ENCODE peak calls at places on chromosomes 13 and 19, in five cellular contexts. O is neuronal stem cell, G is mesenchymal stem cell, C is H1, S is trophoblast cell. V is an unnamed sample.

GRCh38 chr13:53398051-53398450 is 369.4 kb downstream of the OLFM4 start:
- DNase-seq in G (no peak), O (no peak), C (no peak), S (no peak), V (no peak)

GRCh38 chr19:42286349-42287016 is 15.4 kb upstream of the PRR19 start:
- DNase-seq in O (no peak), G (no peak), C (no peak), S (no peak), V (peak; percentile 24)

GRCh38 chr19:51691122-51692064 is 1.7 kb upstream of the SPACA6 start:
- DNase-seq in G (peak; percentile 67), S (no peak), O (no peak), C (no peak), V (no peak)

GRCh38 chr19:8335343-8336071 is 7.6 kb downstream of the KANK3 start:
- DNase-seq in O (no peak), S (no peak), G (no peak), C (peak; percentile 81), V (peak; percentile 73)

GRCh38 chr19:35409191-35409590 is 38.3 kb downstream of the GPR42 start:
- DNase-seq in S (no peak), G (no peak), O (no peak), C (no peak), V (no peak)

GRCh38 chr19:48741222-48741999 is 1.0 kb upstream of the RASIP1 start:
- DNase-seq in C (peak; percentile 97), G (no peak), O (no peak), S (no peak), V (peak; percentile 78)

GRCh38 chr13:39373108-39373507 is 229.9 kb downstream of the LHFPL6 start:
- DNase-seq in O (no peak), G (no peak), C (no peak), S (no peak), V (no peak)

GRCh38 chr19:38266981-38267597 is 2.7 kb downstream of the SPINT2 start:
- DNase-seq in G (peak; percentile 58), S (no peak), O (no peak), C (no peak), V (no peak)

GRCh38 chr13:21297452-21297851 is 121.0 kb downstream of the MRPL57 start:
- DNase-seq in C (no peak), O (peak; percentile 30), S (no peak), G (peak; percentile 59), V (no peak)

GRCh38 chr13:28955264-28955966 is 135.3 kb downstream of the MTUS2 start:
- DNase-seq in C (no peak), O (no peak), S (no peak), G (no peak), V (no peak)

GRCh38 chr13:99312493-99312883 is 5.3 kb upstream of the GPR183 start:
- DNase-seq in C (no peak), O (no peak), S (peak; percentile 48), G (peak; percentile 86), V (no peak)

GRCh38 chr19:38664503-38665211 is 17.2 kb downstream of the ACTN4 start:
- DNase-seq in O (no peak), C (no peak), S (no peak), G (no peak), V (no peak)

GRCh38 chr13:113915786-113916329 is 52.0 kb upstream of the GAS6 start:
- DNase-seq in S (no peak), G (no peak), C (no peak), O (no peak), V (peak; percentile 20)

GRCh38 chr13:113917096-113917495 is 53.2 kb upstream of the GAS6 start:
- DNase-seq in O (no peak), S (no peak), C (no peak), G (no peak), V (no peak)

GRCh38 chr13:113917523-113918371 is 53.9 kb upstream of the GAS6 start:
- DNase-seq in C (peak; percentile 43), G (no peak), S (no peak), O (no peak), V (peak; percentile 21)

GRCh38 chr13:113915012-113915763 is 51.3 kb upstream of the GAS6 start:
- DNase-seq in C (no peak), O (no peak), G (no peak), S (no peak), V (peak; percentile 15)

DNA sequence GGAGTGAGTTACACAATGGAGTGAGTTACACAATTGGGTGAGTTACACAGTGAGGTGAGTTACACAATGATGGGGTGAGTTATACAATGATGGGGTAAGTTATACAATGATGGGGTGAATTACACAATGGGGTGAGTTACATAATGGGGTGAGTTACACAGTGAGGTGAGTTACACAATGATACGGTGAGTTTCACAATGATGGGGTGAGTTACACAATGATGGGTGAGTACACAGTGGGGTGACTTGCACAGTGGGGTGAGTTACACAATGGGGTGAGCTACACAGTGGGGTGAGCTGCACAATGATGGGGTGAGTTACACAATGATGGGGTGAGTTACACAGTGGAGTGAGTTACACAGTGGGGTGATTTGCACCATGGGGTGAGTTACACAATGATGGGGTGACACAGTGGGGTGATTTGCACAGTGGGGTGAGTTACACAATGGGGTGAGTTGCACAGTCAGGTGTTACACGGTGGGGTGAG is 52.5 kb upstream of the GAS6 start:
- DNase-seq in O (no peak), G (peak; percentile 77), C (no peak), S (no peak), V (peak; percentile 12)
- H3K14ac ChIP-seq in O (no peak overlapping the region), G (no peak overlapping the region), C (no peak overlapping the region), S (no peak overlapping the region), V (no peak overlapping the region)

DNA sequence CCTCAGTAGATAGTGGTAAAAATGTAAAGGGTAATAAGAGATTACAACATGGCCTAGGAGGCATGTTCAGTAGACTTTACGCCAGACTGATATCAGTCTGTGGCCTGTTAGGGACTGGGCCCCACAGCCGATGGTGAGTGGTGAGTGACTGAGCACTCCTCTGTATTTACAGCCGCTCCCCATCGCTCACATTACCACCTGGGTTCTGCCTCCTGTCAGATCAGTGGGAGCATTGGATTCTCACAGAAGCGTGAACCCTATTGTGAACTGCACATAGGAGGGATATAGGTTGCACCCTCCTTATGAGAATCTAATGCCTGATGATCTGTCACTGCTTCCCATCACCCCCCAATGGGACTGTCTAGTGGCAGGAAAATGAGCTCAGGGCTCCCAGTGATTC is 17.9 kb downstream of the NLRP11 start:
- DNase-seq in C (no peak), G (no peak), S (no peak), O (no peak), V (no peak)
- H2BK12ac ChIP-seq in C (no peak overlapping the region), G (no peak overlapping the region), S (no peak overlapping the region), O (no peak overlapping the region), V (no peak overlapping the region)

DNA sequence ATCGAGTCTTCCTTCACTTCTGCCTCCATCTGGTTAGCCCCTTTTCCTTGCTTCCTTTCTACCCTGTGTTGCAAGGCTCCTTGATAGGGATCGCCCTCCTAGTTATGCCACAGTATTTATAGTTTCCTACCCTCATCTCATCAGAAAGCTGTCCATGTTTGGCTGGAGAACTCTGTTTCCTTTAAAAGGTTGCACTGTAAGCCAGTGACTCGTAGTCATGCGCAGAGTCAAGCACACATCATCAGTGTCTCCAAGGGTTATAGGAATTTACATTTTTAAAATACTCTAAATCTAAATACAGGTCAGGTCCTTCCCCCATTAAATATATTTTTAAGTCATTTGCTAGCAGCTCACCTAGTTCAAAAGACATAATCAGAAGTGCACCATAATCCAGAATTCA is 81.2 kb downstream of the GPR12 start:
- DNase-seq in S (no peak), C (no peak), G (peak; percentile 64), O (no peak), V (no peak)
- H3K14ac ChIP-seq in S (no peak overlapping the region), C (no peak overlapping the region), G (no peak overlapping the region), O (no peak overlapping the region), V (no peak overlapping the region)

GRCh38 chr13:103195762-103196161 is 129.5 kb upstream of the SLC10A2 start:
- DNase-seq in G (no peak), S (no peak), O (no peak), C (no peak), V (no peak)
- H2BK12ac ChIP-seq in G (no peak overlapping the region), S (no peak overlapping the region), O (no peak overlapping the region), C (no peak overlapping the region), V (no peak overlapping the region)

DNA sequence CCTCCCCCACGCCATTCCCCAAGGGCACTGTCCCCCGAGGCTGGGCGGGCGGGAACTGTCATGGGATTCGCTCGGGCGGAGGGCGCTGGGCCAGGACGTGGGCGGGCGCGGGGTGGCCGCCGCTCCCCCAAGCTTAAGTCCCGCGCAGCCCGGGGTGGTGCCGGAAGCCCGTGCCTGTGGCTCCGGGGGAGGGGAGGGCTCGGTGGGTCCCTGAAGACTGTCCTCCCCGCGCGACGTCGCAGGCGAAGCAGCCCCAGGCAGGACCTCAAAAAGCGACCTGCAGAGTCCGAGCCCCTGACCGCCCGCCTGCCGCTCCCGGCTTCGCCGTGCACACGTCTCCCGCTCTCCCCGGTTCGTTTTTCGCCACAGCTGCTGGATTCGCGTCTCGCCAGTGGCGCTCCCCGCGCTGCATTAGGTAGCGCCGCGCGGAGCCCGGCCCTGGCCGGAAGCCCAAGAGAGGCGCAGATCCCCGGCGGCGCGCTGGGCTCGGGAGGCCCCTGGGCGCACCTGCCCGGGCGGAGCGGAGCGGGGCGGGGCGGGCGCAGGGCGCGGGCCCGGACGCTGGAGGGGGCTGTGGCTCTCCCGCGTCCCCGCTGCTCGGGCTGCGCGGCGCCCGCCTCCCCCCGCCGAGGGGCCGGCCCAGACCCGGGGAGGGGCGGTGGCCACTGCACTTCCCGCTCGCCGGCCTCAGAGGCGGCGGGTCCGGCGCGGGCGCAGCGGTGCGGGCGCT is at the start of gene FARP1:
- DNase-seq in C (peak; percentile 87), O (peak; percentile 83), S (peak; percentile 78), G (peak; percentile 76), V (peak; percentile 78)
- H3K14ac ChIP-seq in C (no peak within 1 kb of the TSS), O (peak within 1 kb of the TSS; percentile 5), S (peak within 1 kb of the TSS; percentile 90), G (no peak within 1 kb of the TSS), V (peak within 1 kb of the TSS; percentile 6)

GRCh38 chr13:83549671-83550070 is 332.6 kb downstream of the SLITRK1 start:
- DNase-seq in O (no peak), S (no peak), G (no peak), C (no peak), V (no peak)
- H2BK12ac ChIP-seq in O (no peak overlapping the region), S (no peak overlapping the region), G (no peak overlapping the region), C (no peak overlapping the region), V (no peak overlapping the region)